ENCODE peak calls at places on chromosomes 3 and 15, in six cellular contexts. One of them, this sample, is unnamed.

GRCh38 chr15:90062729-90063684 is 39.3 kb downstream of the IDH2 start:
- DNase-seq in K562: no peak
- DNase-seq in GM12878: no peak
- DNase-seq in H1: no peak
- DNase-seq in HepG2: no peak
- DNase-seq in GM12891: no peak
- DNase-seq in this sample: no peak

GRCh38 chr3:183513046-183513706 is 42.3 kb downstream of the KLHL6 start:
- DNase-seq in K562: no peak
- DNase-seq in H1: no peak
- DNase-seq in HepG2: no peak
- DNase-seq in GM12891: no peak
- DNase-seq in GM12878: no peak
- DNase-seq in this sample: no peak

GRCh38 chr15:96122077-96123027 is 208.1 kb upstream of the NR2F2 start:
- DNase-seq in GM12891: no peak
- DNase-seq in HepG2: peak
- DNase-seq in H1: no peak
- DNase-seq in GM12878: no peak
- DNase-seq in K562: no peak
- DNase-seq in this sample: no peak

GRCh38 chr3:105140899-105141367 is 225.8 kb upstream of the ALCAM start:
- DNase-seq in H1: no peak
- DNase-seq in K562: no peak
- DNase-seq in GM12891: no peak
- DNase-seq in GM12878: no peak
- DNase-seq in HepG2: no peak
- DNase-seq in this sample: no peak

GRCh38 chr3:183229177-183229576 is 23.9 kb upstream of the B3GNT5 start:
- DNase-seq in K562: no peak
- DNase-seq in HepG2: no peak
- DNase-seq in GM12878: no peak
- DNase-seq in H1: no peak
- DNase-seq in GM12891: no peak
- DNase-seq in this sample: no peak

GRCh38 chr15:58472821-58473581 is 41.2 kb downstream of the LIPC start:
- DNase-seq in GM12891: no peak
- DNase-seq in H1: no peak
- DNase-seq in HepG2: no peak
- DNase-seq in K562: no peak
- DNase-seq in GM12878: no peak
- DNase-seq in this sample: no peak

GRCh38 chr3:122728756-122729514 is 48.3 kb downstream of the PARP14 start:
- DNase-seq in GM12891: no peak
- DNase-seq in GM12878: no peak
- DNase-seq in K562: no peak
- DNase-seq in HepG2: no peak
- DNase-seq in H1: no peak
- DNase-seq in this sample: no peak

GRCh38 chr15:97425596-97425995 is 534.9 kb upstream of the ARRDC4 start:
- DNase-seq in GM12878: no peak
- DNase-seq in H1: no peak
- DNase-seq in HepG2: no peak
- DNase-seq in K562: no peak
- DNase-seq in GM12891: no peak
- DNase-seq in this sample: no peak

GRCh38 chr3:77898621-77899020 is 858.7 kb downstream of the ROBO2 start:
- DNase-seq in GM12878: no peak
- DNase-seq in H1: no peak
- DNase-seq in HepG2: no peak
- DNase-seq in K562: no peak
- DNase-seq in GM12891: no peak
- DNase-seq in this sample: no peak

GRCh38 chr3:187042062-187042745 is 97.1 kb downstream of the RPL39L start:
- DNase-seq in HepG2: no peak
- DNase-seq in H1: no peak
- DNase-seq in GM12891: no peak
- DNase-seq in K562: no peak
- DNase-seq in GM12878: no peak
- DNase-seq in this sample: no peak

GRCh38 chr3:150740733-150741496 is 22.1 kb downstream of the SIAH2 start:
- DNase-seq in GM12878: no peak
- DNase-seq in H1: no peak
- DNase-seq in K562: no peak
- DNase-seq in HepG2: peak
- DNase-seq in GM12891: no peak
- DNase-seq in this sample: no peak

DNA sequence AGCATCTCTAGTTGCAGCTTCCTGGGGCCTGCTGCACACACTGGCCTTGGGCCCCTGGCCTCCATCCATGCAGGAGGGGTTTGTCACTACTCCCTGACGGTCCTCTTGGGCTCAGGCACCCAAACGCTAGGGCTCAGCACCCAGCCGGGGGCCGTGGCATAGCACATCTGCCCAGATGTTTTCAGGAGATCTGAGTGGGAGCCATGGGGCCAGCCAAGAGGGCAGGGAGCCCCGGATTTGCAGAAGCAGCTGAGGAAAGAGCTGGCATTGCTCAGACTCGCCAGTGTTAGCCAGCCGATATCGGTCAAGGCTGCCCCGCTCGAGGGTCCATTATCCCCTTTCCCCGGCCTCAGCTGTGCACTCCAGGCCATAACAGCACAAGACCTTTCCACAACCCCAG is 1.5 kb upstream of the ALDH1A3 start:
- DNase-seq in GM12878: no peak
- DNase-seq in H1: no peak
- DNase-seq in GM12891: no peak
- DNase-seq in HepG2: no peak
- DNase-seq in K562: no peak
- DNase-seq in this sample: no peak
- TF ChIP-seq TAF1 in GM12878: no peak
- TF ChIP-seq TAF1 in H1: no peak
- TF ChIP-seq TAF1 in GM12891: no peak
- TF ChIP-seq TAF1 in HepG2: no peak
- TF ChIP-seq TAF1 in K562: no peak
- TF ChIP-seq TAF1 in this sample: no peak

DNA sequence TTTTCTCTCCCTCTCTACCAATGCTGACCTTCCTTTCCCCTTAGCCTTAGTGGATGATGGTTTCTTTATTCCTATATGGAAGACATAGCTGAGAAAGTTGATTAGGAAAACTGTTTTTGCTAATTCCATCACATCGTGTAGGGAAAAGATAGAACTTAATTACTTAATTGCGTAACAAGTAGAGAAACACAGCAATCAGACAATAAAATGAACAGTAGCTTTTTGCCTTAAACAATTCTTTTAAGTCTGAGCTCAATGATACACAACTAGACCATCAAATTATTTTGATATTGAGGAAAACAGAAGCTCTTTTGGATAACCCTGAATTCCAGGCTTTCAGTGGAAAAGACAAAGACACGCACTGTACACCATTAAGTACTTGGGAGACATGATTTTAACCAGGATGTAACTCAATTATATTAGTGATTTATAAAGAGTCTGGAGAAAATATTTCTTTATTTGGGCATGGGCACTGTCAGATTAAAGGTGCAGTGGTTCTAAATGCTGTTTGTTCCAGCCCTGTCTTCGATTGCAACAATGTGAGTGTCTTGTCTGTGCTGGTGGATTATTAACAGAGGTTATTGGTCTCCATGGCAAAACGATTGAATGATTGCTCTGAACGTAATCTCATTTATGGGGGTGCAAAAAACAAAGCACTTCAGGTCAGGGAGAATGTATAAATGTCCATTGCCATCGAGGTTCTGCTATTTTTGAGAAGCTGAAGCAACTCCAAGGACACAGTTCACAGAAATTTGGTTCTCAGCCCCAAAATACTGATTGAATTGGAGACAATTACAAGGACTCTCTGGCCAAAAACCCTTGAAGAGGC is at the start of gene TM4SF4:
- DNase-seq in K562: no peak
- DNase-seq in HepG2: peak
- DNase-seq in GM12891: no peak
- DNase-seq in H1: no peak
- DNase-seq in GM12878: no peak
- DNase-seq in this sample: no peak
- TF ChIP-seq POLR2A in K562: no peak
- TF ChIP-seq POLR2A in HepG2: no peak
- TF ChIP-seq POLR2A in GM12891: no peak
- TF ChIP-seq POLR2A in H1: no peak
- TF ChIP-seq POLR2A in GM12878: no peak
- TF ChIP-seq POLR2A in this sample: no peak

DNA sequence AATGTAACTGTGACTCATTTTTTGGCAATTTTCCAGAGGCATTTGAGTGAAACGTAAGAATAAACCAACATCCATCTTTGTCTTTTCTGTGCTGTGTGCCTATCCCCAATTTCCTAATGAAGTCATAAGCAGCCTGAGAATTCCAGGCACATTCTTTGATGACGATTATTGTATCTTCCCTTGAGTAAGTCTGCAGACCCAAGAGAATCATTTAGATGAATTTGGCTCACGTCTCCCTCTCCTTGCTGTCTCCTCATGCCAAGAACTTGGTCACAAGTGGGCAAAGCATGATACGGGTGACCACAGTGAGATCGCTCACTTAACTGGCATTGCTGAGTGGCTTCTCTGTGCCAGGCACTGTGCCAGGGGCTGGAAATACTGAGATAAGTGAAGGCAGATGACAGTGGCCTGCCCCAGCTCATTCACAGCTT is 384.5 kb upstream of the IL12A start:
- DNase-seq in H1: no peak
- DNase-seq in GM12891: no peak
- DNase-seq in K562: no peak
- DNase-seq in GM12878: no peak
- DNase-seq in HepG2: no peak
- DNase-seq in this sample: no peak
- TF ChIP-seq TAF1 in H1: no peak
- TF ChIP-seq TAF1 in GM12891: no peak
- TF ChIP-seq TAF1 in K562: no peak
- TF ChIP-seq TAF1 in GM12878: no peak
- TF ChIP-seq TAF1 in HepG2: no peak
- TF ChIP-seq TAF1 in this sample: no peak

GRCh38 chr3:113165841-113166240 is 45.5 kb upstream of the BOC start:
- DNase-seq in GM12878: no peak
- DNase-seq in H1: no peak
- DNase-seq in K562: no peak
- DNase-seq in HepG2: no peak
- DNase-seq in GM12891: no peak
- DNase-seq in this sample: no peak

GRCh38 chr3:113169876-113170452 is 41.4 kb upstream of the BOC start:
- DNase-seq in H1: no peak
- DNase-seq in GM12891: no peak
- DNase-seq in HepG2: no peak
- DNase-seq in K562: no peak
- DNase-seq in GM12878: no peak
- DNase-seq in this sample: no peak

GRCh38 chr3:113166357-113166718 is 45.0 kb upstream of the BOC start:
- DNase-seq in H1: no peak
- DNase-seq in GM12878: no peak
- DNase-seq in GM12891: no peak
- DNase-seq in HepG2: no peak
- DNase-seq in K562: no peak
- DNase-seq in this sample: no peak

GRCh38 chr3:113167929-113168771 is 43.2 kb upstream of the BOC start:
- DNase-seq in HepG2: no peak
- DNase-seq in GM12891: no peak
- DNase-seq in GM12878: no peak
- DNase-seq in K562: no peak
- DNase-seq in H1: no peak
- DNase-seq in this sample: no peak

DNA sequence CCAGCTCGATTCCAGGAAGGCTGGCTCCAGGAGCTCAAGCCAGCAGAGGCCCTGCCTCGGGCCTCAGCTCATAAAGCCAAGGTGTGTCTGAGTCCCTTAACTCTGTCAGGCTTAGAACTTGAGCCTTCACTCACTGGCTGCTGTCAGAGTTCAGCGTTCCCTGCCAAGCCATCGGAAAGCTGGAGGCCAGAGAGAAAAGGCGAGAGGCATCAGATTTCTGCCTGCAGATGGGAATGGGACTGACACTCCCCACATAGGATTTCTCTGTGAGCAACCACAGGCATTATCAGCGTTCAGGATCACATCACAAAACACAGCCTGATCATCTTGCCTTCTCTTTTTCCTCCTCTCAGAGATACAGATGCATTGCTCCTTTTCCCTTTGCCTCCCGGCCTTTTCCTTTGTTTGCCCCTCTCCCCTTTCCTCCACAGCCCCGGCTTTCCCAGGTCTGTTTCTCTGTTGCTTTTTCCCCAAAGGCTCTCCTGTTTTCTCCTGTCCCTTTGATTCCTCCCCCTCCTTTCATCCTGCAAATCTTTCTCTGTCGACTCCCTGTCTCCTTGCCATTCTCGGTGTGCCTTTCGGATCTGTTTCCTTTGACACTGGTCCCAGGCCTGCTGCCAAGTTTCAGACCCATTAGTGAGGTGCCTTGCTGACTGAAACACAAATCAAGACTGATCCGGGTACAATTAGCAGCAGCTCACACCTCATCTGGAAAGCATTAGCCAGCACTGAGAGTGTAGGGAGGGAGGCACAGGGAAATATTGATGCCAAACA is 44.5 kb upstream of the BOC start:
- DNase-seq in HepG2: no peak
- DNase-seq in H1: no peak
- DNase-seq in K562: no peak
- DNase-seq in GM12891: no peak
- DNase-seq in GM12878: no peak
- DNase-seq in this sample: no peak
- TF ChIP-seq POLR2A in HepG2: no peak
- TF ChIP-seq POLR2A in H1: no peak
- TF ChIP-seq POLR2A in K562: no peak
- TF ChIP-seq POLR2A in GM12891: no peak
- TF ChIP-seq POLR2A in GM12878: no peak
- TF ChIP-seq POLR2A in this sample: no peak